ENCODE peak calls at places on chromosomes 13 and 19, in nine cellular contexts. One of them, this sample, is unnamed.

GRCh38 chr19:50649433-50650391 is at the start of gene C19orf81:
- DNase-seq in thoracic aorta: no peak
- DNase-seq in SJCRH30: peak; percentile 26
- DNase-seq in MM.1S: no peak
- DNase-seq in testis: peak; percentile 68
- DNase-seq in fibroblast of lung: no peak
- DNase-seq in heart left ventricle: no peak
- DNase-seq in Peyer's patch: no peak
- DNase-seq in DND-41: no peak
- DNase-seq in this sample: no peak

GRCh38 chr13:70424428-70424827 is 316.2 kb upstream of the KLHL1 start:
- DNase-seq in thoracic aorta: no peak
- DNase-seq in SJCRH30: no peak
- DNase-seq in MM.1S: no peak
- DNase-seq in testis: no peak
- DNase-seq in fibroblast of lung: no peak
- DNase-seq in heart left ventricle: no peak
- DNase-seq in Peyer's patch: no peak
- DNase-seq in DND-41: no peak
- DNase-seq in this sample: no peak

GRCh38 chr13:29500426-29500825 is 95.1 kb downstream of the SLC7A1 start:
- DNase-seq in thoracic aorta: no peak
- DNase-seq in SJCRH30: peak; percentile 46
- DNase-seq in MM.1S: no peak
- DNase-seq in testis: no peak
- DNase-seq in fibroblast of lung: no peak
- DNase-seq in heart left ventricle: no peak
- DNase-seq in Peyer's patch: no peak
- DNase-seq in DND-41: no peak
- DNase-seq in this sample: no peak

GRCh38 chr19:46878613-46879375 is 18.0 kb downstream of the ARHGAP35 start:
- DNase-seq in thoracic aorta: no peak
- DNase-seq in SJCRH30: peak; percentile 50
- DNase-seq in MM.1S: no peak
- DNase-seq in testis: no peak
- DNase-seq in fibroblast of lung: peak; percentile 95
- DNase-seq in heart left ventricle: no peak
- DNase-seq in Peyer's patch: no peak
- DNase-seq in DND-41: no peak
- DNase-seq in this sample: no peak

GRCh38 chr19:52226652-52227051 is 36.8 kb downstream of the PPP2R1A start:
- DNase-seq in thoracic aorta: no peak
- DNase-seq in SJCRH30: no peak
- DNase-seq in MM.1S: no peak
- DNase-seq in testis: no peak
- DNase-seq in fibroblast of lung: no peak
- DNase-seq in heart left ventricle: no peak
- DNase-seq in Peyer's patch: no peak
- DNase-seq in DND-41: no peak
- DNase-seq in this sample: no peak

GRCh38 chr13:114263590-114263989 is 17.8 kb upstream of the UPF3A start:
- DNase-seq in thoracic aorta: no peak
- DNase-seq in SJCRH30: no peak
- DNase-seq in MM.1S: peak; percentile 91
- DNase-seq in testis: no peak
- DNase-seq in fibroblast of lung: peak; percentile 54
- DNase-seq in heart left ventricle: no peak
- DNase-seq in Peyer's patch: no peak
- DNase-seq in DND-41: peak; percentile 56
- DNase-seq in this sample: peak; percentile 7

GRCh38 chr13:35858665-35859064 is 272.5 kb downstream of the DCLK1 start:
- DNase-seq in thoracic aorta: no peak
- DNase-seq in SJCRH30: no peak
- DNase-seq in MM.1S: no peak
- DNase-seq in testis: no peak
- DNase-seq in fibroblast of lung: no peak
- DNase-seq in heart left ventricle: no peak
- DNase-seq in Peyer's patch: no peak
- DNase-seq in DND-41: no peak
- DNase-seq in this sample: no peak

GRCh38 chr19:51000981-51001380 is 423 bp downstream of the KLK8 start:
- DNase-seq in thoracic aorta: no peak
- DNase-seq in SJCRH30: no peak
- DNase-seq in MM.1S: no peak
- DNase-seq in testis: no peak
- DNase-seq in fibroblast of lung: no peak
- DNase-seq in heart left ventricle: no peak
- DNase-seq in Peyer's patch: no peak
- DNase-seq in DND-41: no peak
- DNase-seq in this sample: no peak

GRCh38 chr19:16265205-16265604 is 59.4 kb upstream of the KLF2 start:
- DNase-seq in thoracic aorta: no peak
- DNase-seq in SJCRH30: no peak
- DNase-seq in MM.1S: no peak
- DNase-seq in testis: no peak
- DNase-seq in fibroblast of lung: no peak
- DNase-seq in heart left ventricle: no peak
- DNase-seq in Peyer's patch: no peak
- DNase-seq in DND-41: no peak
- DNase-seq in this sample: no peak
- H3K4me1 ChIP-seq in thoracic aorta: no peaks in the 10 kb centered on the region
- H3K4me1 ChIP-seq in SJCRH30: no peaks in the 10 kb centered on the region
- H3K4me1 ChIP-seq in MM.1S: peaks cover 4% of the 10 kb centered on the region
- H3K4me1 ChIP-seq in testis: peaks cover 23% of the 10 kb centered on the region
- H3K4me1 ChIP-seq in fibroblast of lung: no peaks in the 10 kb centered on the region
- H3K4me1 ChIP-seq in heart left ventricle: peaks cover 26% of the 10 kb centered on the region
- H3K4me1 ChIP-seq in Peyer's patch: peaks cover 13% of the 10 kb centered on the region
- H3K4me1 ChIP-seq in DND-41: peaks cover 6% of the 10 kb centered on the region
- H3K4me1 ChIP-seq in this sample: peaks cover 64% of the 10 kb centered on the region

DNA sequence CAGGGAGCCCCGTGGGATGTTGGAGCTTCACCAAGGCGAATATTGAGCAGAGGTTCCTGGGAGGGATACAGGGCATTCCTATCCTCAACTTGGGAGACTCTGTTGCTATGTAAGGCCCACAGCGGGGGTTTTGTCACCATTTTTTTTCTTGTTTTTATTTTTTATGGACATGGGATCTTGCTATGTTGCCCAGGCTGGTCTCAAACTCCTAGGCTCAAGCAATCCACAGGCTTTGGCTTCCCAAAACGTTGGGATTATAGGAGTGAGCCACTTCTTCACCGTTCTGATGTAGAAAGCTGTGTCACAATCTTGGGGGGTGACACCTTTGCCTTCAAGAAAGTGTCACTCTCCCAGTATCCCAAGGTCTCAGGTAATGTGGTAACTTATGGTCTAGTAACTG is 2.6 kb downstream of the DLL3 start:
- DNase-seq in thoracic aorta: no peak
- DNase-seq in SJCRH30: no peak
- DNase-seq in MM.1S: no peak
- DNase-seq in testis: no peak
- DNase-seq in fibroblast of lung: no peak
- DNase-seq in heart left ventricle: no peak
- DNase-seq in Peyer's patch: no peak
- DNase-seq in DND-41: no peak
- DNase-seq in this sample: no peak
- H3K27me3 ChIP-seq in thoracic aorta: peaks cover 2% of the 10 kb centered on the region
- H3K27me3 ChIP-seq in SJCRH30: peaks cover 22% of the 10 kb centered on the region
- H3K27me3 ChIP-seq in MM.1S: peaks cover 88% of the 10 kb centered on the region
- H3K27me3 ChIP-seq in testis: no peaks in the 10 kb centered on the region
- H3K27me3 ChIP-seq in fibroblast of lung: peaks cover 30% of the 10 kb centered on the region
- H3K27me3 ChIP-seq in heart left ventricle: peaks cover 53% of the 10 kb centered on the region
- H3K27me3 ChIP-seq in Peyer's patch: peaks cover 17% of the 10 kb centered on the region
- H3K27me3 ChIP-seq in DND-41: peaks cover 17% of the 10 kb centered on the region
- H3K27me3 ChIP-seq in this sample: peaks cover 31% of the 10 kb centered on the region

GRCh38 chr13:44422755-44423643 is 49.4 kb downstream of the SERP2 start:
- DNase-seq in thoracic aorta: no peak
- DNase-seq in SJCRH30: no peak
- DNase-seq in MM.1S: no peak
- DNase-seq in testis: no peak
- DNase-seq in fibroblast of lung: no peak
- DNase-seq in heart left ventricle: peak; percentile 71
- DNase-seq in Peyer's patch: no peak
- DNase-seq in DND-41: peak; percentile 59
- DNase-seq in this sample: no peak
- H3K27ac ChIP-seq in thoracic aorta: no peak overlapping the region
- H3K27ac ChIP-seq in SJCRH30: no peak overlapping the region
- H3K27ac ChIP-seq in MM.1S: no peak overlapping the region
- H3K27ac ChIP-seq in testis: no peak overlapping the region
- H3K27ac ChIP-seq in fibroblast of lung: no peak overlapping the region
- H3K27ac ChIP-seq in heart left ventricle: peak overlapping the region; percentile 52
- H3K27ac ChIP-seq in Peyer's patch: no peak overlapping the region
- H3K27ac ChIP-seq in DND-41: no peak overlapping the region
- H3K27ac ChIP-seq in this sample: no peak overlapping the region

GRCh38 chr19:6806488-6806887 is 34.0 kb downstream of the VAV1 start:
- DNase-seq in thoracic aorta: no peak
- DNase-seq in SJCRH30: no peak
- DNase-seq in MM.1S: no peak
- DNase-seq in testis: peak; percentile 34
- DNase-seq in fibroblast of lung: no peak
- DNase-seq in heart left ventricle: no peak
- DNase-seq in Peyer's patch: no peak
- DNase-seq in DND-41: peak; percentile 25
- DNase-seq in this sample: no peak

GRCh38 chr19:6800991-6801396 is 28.5 kb downstream of the VAV1 start:
- DNase-seq in thoracic aorta: no peak
- DNase-seq in SJCRH30: peak; percentile 5
- DNase-seq in MM.1S: peak; percentile 53
- DNase-seq in testis: no peak
- DNase-seq in fibroblast of lung: peak; percentile 89
- DNase-seq in heart left ventricle: no peak
- DNase-seq in Peyer's patch: no peak
- DNase-seq in DND-41: no peak
- DNase-seq in this sample: no peak

GRCh38 chr19:6801397-6802086 is 29.0 kb downstream of the VAV1 start:
- DNase-seq in thoracic aorta: no peak
- DNase-seq in SJCRH30: peak; percentile 46
- DNase-seq in MM.1S: peak; percentile 94
- DNase-seq in testis: peak; percentile 60
- DNase-seq in fibroblast of lung: peak; percentile 12
- DNase-seq in heart left ventricle: peak; percentile 72
- DNase-seq in Peyer's patch: peak; percentile 57
- DNase-seq in DND-41: peak; percentile 95
- DNase-seq in this sample: peak; percentile 84

GRCh38 chr19:6803036-6803404 is 30.5 kb downstream of the VAV1 start:
- DNase-seq in thoracic aorta: no peak
- DNase-seq in SJCRH30: no peak
- DNase-seq in MM.1S: peak; percentile 53
- DNase-seq in testis: no peak
- DNase-seq in fibroblast of lung: no peak
- DNase-seq in heart left ventricle: no peak
- DNase-seq in Peyer's patch: no peak
- DNase-seq in DND-41: no peak
- DNase-seq in this sample: no peak

DNA sequence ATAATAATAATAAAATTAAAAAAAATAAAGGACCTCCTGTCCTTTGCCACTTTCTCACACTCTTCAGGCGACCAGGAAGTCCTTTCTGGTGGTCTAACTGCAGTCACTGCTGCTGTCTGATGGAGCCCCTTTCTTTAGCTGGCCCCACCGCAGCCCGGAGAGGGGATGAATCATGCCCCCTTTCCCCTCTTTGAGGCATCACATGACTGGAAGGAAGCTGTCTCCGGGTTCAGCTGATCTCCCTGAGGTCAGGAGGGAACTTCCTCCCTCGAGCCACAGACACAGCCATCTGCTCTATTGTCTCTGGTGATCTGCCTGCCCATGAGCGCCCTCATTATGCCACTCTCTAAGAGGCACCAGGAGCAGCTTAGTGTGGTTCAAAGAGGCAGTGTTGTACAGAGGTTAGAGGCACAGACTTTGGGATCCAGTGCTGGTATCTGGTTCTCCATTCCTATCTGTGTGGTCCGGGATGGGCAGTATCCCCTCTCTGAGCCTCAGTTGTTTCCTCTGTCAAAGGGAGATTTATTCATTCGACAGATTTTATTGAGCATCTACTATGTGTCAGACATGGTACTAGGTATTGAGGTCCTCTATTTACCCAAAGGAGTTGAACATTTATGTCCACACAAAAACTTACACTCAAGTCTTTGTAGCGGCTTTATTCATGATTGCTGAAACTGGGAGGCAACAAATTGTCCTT is 30.0 kb downstream of the VAV1 start:
- DNase-seq in thoracic aorta: no peak
- DNase-seq in SJCRH30: peak; percentile 12
- DNase-seq in MM.1S: peak; percentile 94
- DNase-seq in testis: peak; percentile 30
- DNase-seq in fibroblast of lung: no peak
- DNase-seq in heart left ventricle: peak; percentile 33
- DNase-seq in Peyer's patch: no peak
- DNase-seq in DND-41: peak; percentile 85
- DNase-seq in this sample: peak; percentile 60
- H3K4me1 ChIP-seq in thoracic aorta: peaks cover 23% of the 10 kb centered on the region
- H3K4me1 ChIP-seq in SJCRH30: no peaks in the 10 kb centered on the region
- H3K4me1 ChIP-seq in MM.1S: peaks cover 34% of the 10 kb centered on the region
- H3K4me1 ChIP-seq in testis: no peaks in the 10 kb centered on the region
- H3K4me1 ChIP-seq in fibroblast of lung: no peaks in the 10 kb centered on the region
- H3K4me1 ChIP-seq in heart left ventricle: peaks cover 59% of the 10 kb centered on the region
- H3K4me1 ChIP-seq in Peyer's patch: no peaks in the 10 kb centered on the region
- H3K4me1 ChIP-seq in DND-41: peaks cover 33% of the 10 kb centered on the region
- H3K4me1 ChIP-seq in this sample: peaks cover 51% of the 10 kb centered on the region

DNA sequence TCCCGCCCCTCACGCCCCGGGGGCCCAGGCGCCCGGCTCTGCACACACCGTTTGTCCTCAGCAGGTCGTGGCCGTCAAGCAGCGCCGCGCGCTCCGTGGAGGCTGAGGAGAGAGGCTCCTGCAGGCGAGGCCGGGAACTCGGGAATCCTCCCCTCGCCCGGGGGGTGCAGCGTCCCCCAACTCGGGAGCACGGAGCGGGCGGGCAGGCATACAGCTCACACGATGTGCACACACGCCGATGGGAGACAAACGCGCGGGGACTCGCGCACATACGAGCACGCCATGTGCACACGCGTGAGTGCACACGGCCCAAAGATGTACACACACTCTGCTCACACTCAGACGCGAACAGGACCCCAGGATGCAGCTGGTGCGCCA is 703 bp downstream of the CLEC4G start:
- DNase-seq in thoracic aorta: no peak
- DNase-seq in SJCRH30: no peak
- DNase-seq in MM.1S: no peak
- DNase-seq in testis: no peak
- DNase-seq in fibroblast of lung: no peak
- DNase-seq in heart left ventricle: no peak
- DNase-seq in Peyer's patch: no peak
- DNase-seq in DND-41: no peak
- DNase-seq in this sample: no peak
- H3K27me3 ChIP-seq in thoracic aorta: no peaks in the 10 kb centered on the region
- H3K27me3 ChIP-seq in SJCRH30: no peaks in the 10 kb centered on the region
- H3K27me3 ChIP-seq in MM.1S: peaks cover 91% of the 10 kb centered on the region
- H3K27me3 ChIP-seq in testis: no peaks in the 10 kb centered on the region
- H3K27me3 ChIP-seq in fibroblast of lung: peaks cover 3% of the 10 kb centered on the region
- H3K27me3 ChIP-seq in heart left ventricle: peaks cover 35% of the 10 kb centered on the region
- H3K27me3 ChIP-seq in Peyer's patch: peaks cover 27% of the 10 kb centered on the region
- H3K27me3 ChIP-seq in DND-41: no peaks in the 10 kb centered on the region
- H3K27me3 ChIP-seq in this sample: peaks cover 17% of the 10 kb centered on the region